ENCODE peak calls at places on chromosomes 6 and 20, in five cellular contexts. V is HCT116, M is HFFc6, S is heart right ventricle, Q is osteocyte. X is an unnamed sample.

GRCh38 chr6:88422831-88423230 is 256.7 kb upstream of the CNR1 start:
- DNase-seq in V (no peak), M (no peak), S (no peak), Q (no peak), X (no peak)

GRCh38 chr6:35082733-35083403 is 58.3 kb downstream of the TCP11 start:
- DNase-seq in V (no peak), M (no peak), S (no peak), Q (peak), X (no peak)

GRCh38 chr6:32271427-32271826 is 47.6 kb upstream of the NOTCH4 start:
- DNase-seq in V (no peak), M (no peak), S (no peak), Q (no peak), X (no peak)

GRCh38 chr20:58670659-58671058 is 19.6 kb downstream of the STX16 start:
- DNase-seq in V (no peak), M (no peak), S (no peak), Q (no peak), X (no peak)

GRCh38 chr6:167409689-167410088 is 84.8 kb downstream of the TTLL2 start:
- DNase-seq in V (no peak), M (no peak), S (no peak), Q (no peak), X (no peak)

GRCh38 chr6:144659202-144659731 is 374.1 kb downstream of the UTRN start:
- DNase-seq in V (no peak), M (no peak), S (no peak), Q (no peak), X (no peak)

GRCh38 chr6:12422848-12423247 is 132.7 kb downstream of the EDN1 start:
- DNase-seq in V (no peak), M (no peak), S (no peak), Q (no peak), X (no peak)

GRCh38 chr6:116974942-116975341 is 97.9 kb downstream of the RFX6 start:
- DNase-seq in V (no peak), M (no peak), S (no peak), Q (no peak), X (no peak)

GRCh38 chr6:25267662-25268061 is 11.5 kb upstream of the CARMIL1 start:
- DNase-seq in V (no peak), M (no peak), S (no peak), Q (no peak), X (no peak)

GRCh38 chr6:129493396-129493902 is 216.5 kb downstream of the ARHGAP18 start:
- DNase-seq in V (peak), M (peak), S (no peak), Q (no peak), X (no peak)

GRCh38 chr20:22285555-22285954 is 298.8 kb downstream of the FOXA2 start:
- DNase-seq in V (no peak), M (no peak), S (no peak), Q (no peak), X (no peak)

GRCh38 chr6:33028220-33028849 is 18.9 kb upstream of the HLA-DOA start:
- DNase-seq in V (no peak), M (no peak), S (no peak), Q (no peak), X (no peak)

DNA sequence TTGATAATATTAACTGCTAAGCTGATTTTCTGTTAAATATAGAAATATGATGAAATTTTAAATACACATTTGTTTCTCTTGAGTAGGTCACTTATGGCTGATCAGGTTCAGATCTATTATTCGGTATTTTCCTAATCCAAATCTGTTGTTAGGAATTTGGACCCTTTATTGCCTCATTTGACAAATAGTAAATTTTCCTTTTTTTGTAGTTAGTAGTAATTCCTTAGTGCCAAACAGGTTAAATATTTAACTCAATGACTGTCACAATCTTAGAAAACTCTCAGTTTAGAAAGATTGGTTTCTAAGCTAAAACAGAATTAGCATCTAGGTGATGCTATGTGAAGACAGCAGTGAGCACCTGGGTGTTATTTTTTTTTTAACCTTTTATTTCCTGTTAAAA is 1598.9 kb downstream of the KHDRBS2 start:
- DNase-seq in V (no peak), M (no peak), S (no peak), Q (no peak), X (no peak)
- TF ChIP-seq CTCF in V (no peak), M (no peak), S (no peak), Q (no peak), X (no peak)

GRCh38 chr6:55531496-55531895 is 47.5 kb downstream of the HMGCLL1 start:
- DNase-seq in V (no peak), M (no peak), S (no peak), Q (no peak), X (no peak)

GRCh38 chr6:55524441-55524840 is 54.6 kb downstream of the HMGCLL1 start:
- DNase-seq in V (no peak), M (no peak), S (no peak), Q (no peak), X (no peak)

DNA sequence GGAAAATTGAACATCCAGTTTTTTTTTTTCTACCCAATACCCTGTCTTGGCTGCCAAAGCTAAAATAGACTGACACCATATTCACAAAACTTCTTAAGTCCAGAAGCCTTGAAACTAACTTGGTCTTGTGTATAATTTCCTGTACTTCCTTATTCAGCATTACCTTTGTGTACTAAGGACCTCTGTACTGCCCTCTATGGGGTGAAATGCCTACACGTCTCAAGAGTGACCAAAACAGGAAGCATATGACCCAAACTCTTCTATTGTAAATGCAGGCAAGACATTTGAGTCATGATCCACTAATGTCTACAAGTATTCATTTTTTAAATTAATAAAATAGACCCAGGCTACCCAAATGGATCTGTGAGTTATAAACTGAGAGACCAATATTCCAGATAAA is 50.4 kb downstream of the HMGCLL1 start:
- DNase-seq in V (peak), M (peak), S (no peak), Q (no peak), X (no peak)
- TF ChIP-seq CTCF in V (peak), M (peak), S (no peak), Q (peak), X (peak)

GRCh38 chr6:84551797-84552196 is 212.6 kb downstream of the TBX18 start:
- DNase-seq in V (no peak), M (no peak), S (no peak), Q (no peak), X (no peak)

GRCh38 chr6:84553527-84553926 is 210.9 kb downstream of the TBX18 start:
- DNase-seq in V (no peak), M (no peak), S (no peak), Q (no peak), X (no peak)

GRCh38 chr6:84547341-84547794 is 217.0 kb downstream of the TBX18 start:
- DNase-seq in V (no peak), M (no peak), S (no peak), Q (no peak), X (no peak)

GRCh38 chr6:84546427-84546914 is 217.9 kb downstream of the TBX18 start:
- DNase-seq in V (no peak), M (peak), S (no peak), Q (no peak), X (no peak)

GRCh38 chr6:84549912-84550311 is 214.5 kb downstream of the TBX18 start:
- DNase-seq in V (no peak), M (no peak), S (no peak), Q (no peak), X (no peak)
- TF ChIP-seq CTCF in V (peak), M (peak), S (no peak), Q (no peak), X (peak)

GRCh38 chr20:51417745-51418529 is 124.6 kb downstream of the NFATC2 start:
- DNase-seq in V (no peak), M (no peak), S (no peak), Q (no peak), X (no peak)
- TF ChIP-seq CTCF in V (no peak), M (no peak), S (no peak), Q (no peak), X (no peak)

GRCh38 chr6:131317516-131317915 is 182.2 kb downstream of the AKAP7 start:
- DNase-seq in V (no peak), M (peak), S (no peak), Q (no peak), X (no peak)

GRCh38 chr6:131316654-131317053 is 181.4 kb downstream of the AKAP7 start:
- DNase-seq in V (no peak), M (no peak), S (no peak), Q (no peak), X (no peak)

GRCh38 chr6:131309437-131309836 is 174.2 kb downstream of the AKAP7 start:
- DNase-seq in V (no peak), M (no peak), S (no peak), Q (no peak), X (no peak)

GRCh38 chr6:131314838-131315237 is 179.6 kb downstream of the AKAP7 start:
- DNase-seq in V (no peak), M (no peak), S (no peak), Q (no peak), X (no peak)
- TF ChIP-seq CTCF in V (no peak), M (no peak), S (no peak), Q (no peak), X (no peak)

GRCh38 chr6:138692978-138693909 is 80.3 kb upstream of the CCDC28A start:
- DNase-seq in V (peak), M (peak), S (peak), Q (peak), X (peak)
- TF ChIP-seq CTCF in V (no peak), M (peak), S (no peak), Q (no peak), X (no peak)

GRCh38 chr6:112296694-112297093 is 42.3 kb upstream of the LAMA4 start:
- DNase-seq in V (no peak), M (no peak), S (no peak), Q (no peak), X (no peak)

GRCh38 chr6:112298816-112299281 is 44.5 kb upstream of the LAMA4 start:
- DNase-seq in V (peak), M (peak), S (no peak), Q (no peak), X (no peak)

GRCh38 chr6:112298021-112298745 is 43.8 kb upstream of the LAMA4 start:
- DNase-seq in V (no peak), M (peak), S (no peak), Q (no peak), X (no peak)

GRCh38 chr6:112300888-112301287 is 46.2 kb upstream of the RFPL4B start:
- DNase-seq in V (no peak), M (no peak), S (no peak), Q (no peak), X (no peak)

DNA sequence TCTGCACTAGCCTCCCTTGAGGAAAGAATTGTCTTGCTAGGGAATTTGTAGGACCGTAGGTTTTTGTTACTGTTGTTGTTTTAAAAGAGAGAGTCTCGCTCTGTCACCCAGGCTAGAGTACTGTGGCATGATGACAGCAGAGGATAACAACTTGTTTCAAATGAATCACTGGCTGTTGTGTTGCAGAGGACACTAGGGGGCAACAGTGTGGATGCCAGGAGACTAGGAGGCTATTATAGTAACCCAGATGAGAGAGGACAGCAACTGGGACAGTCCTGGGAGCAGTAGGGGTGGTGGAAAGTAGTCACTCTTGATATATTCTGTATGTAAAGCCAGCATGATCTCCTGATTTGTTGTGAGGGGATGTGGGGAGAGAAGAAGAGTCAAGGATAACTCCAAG is 41.8 kb upstream of the LAMA4 start:
- DNase-seq in V (peak), M (peak), S (no peak), Q (no peak), X (no peak)
- TF ChIP-seq CTCF in V (peak), M (peak), S (peak), Q (peak), X (peak)